ENCODE peak calls at places on chromosome 10, in five cellular contexts. A, X, P, K and H are unnamed samples.

GRCh38 chr10:61503051-61503450 is 49.9 kb upstream of the TMEM26 start:
- DNase-seq in A (no peak), X (no peak), P (no peak), K (no peak), H (no peak)

GRCh38 chr10:133142523-133143199 is 17.4 kb upstream of the KNDC1 start:
- DNase-seq in A (no peak), X (peak), P (no peak), K (no peak), H (no peak)

GRCh38 chr10:100562008-100562672 is 26.4 kb downstream of the HIF1AN start:
- DNase-seq in A (peak), X (peak), P (peak), K (no peak), H (peak)

GRCh38 chr10:63120554-63120953 is 12.6 kb upstream of the NRBF2 start:
- DNase-seq in A (no peak), X (no peak), P (no peak), K (no peak), H (no peak)

GRCh38 chr10:19788075-19788686 is 28.1 kb upstream of the PLXDC2 start:
- DNase-seq in A (peak), X (no peak), P (peak), K (no peak), H (peak)

GRCh38 chr10:125001313-125002043 is 59.6 kb downstream of the ZRANB1 start:
- DNase-seq in A (peak), X (peak), P (no peak), K (no peak), H (no peak)

GRCh38 chr10:119207713-119208552 is 562 bp downstream of the GRK5 start:
- DNase-seq in A (no peak), X (peak), P (peak), K (no peak), H (peak)

GRCh38 chr10:95097805-95098204 is 28.5 kb upstream of the CYP2C8 start:
- DNase-seq in A (no peak), X (no peak), P (no peak), K (no peak), H (no peak)